ENCODE peak calls at places on chromosomes 3 and 15, in five cellular contexts. One of them, this sample, is unnamed.

GRCh38 chr15:40295870-40296560 is 11.7 kb downstream of the PLCB2 start:
- DNase-seq in naive thymus-derived CD4-positive, alpha-beta T cell: no peak
- DNase-seq in spleen: peak; percentile 55
- DNase-seq in endodermal cell: no peak
- DNase-seq in GM23338: no peak
- DNase-seq in this sample: peak; percentile 75

GRCh38 chr15:60580650-60581415 is 101.9 kb upstream of the ICE2 start:
- DNase-seq in naive thymus-derived CD4-positive, alpha-beta T cell: peak; percentile 89
- DNase-seq in spleen: no peak
- DNase-seq in endodermal cell: no peak
- DNase-seq in GM23338: peak; percentile 29
- DNase-seq in this sample: no peak

GRCh38 chr3:184062637-184063036 is 9.8 kb downstream of the HTR3C start:
- DNase-seq in naive thymus-derived CD4-positive, alpha-beta T cell: no peak
- DNase-seq in spleen: no peak
- DNase-seq in endodermal cell: no peak
- DNase-seq in GM23338: no peak
- DNase-seq in this sample: no peak

GRCh38 chr15:40130799-40131502 is 22.3 kb upstream of the BMF start:
- DNase-seq in naive thymus-derived CD4-positive, alpha-beta T cell: peak; percentile 40
- DNase-seq in spleen: no peak
- DNase-seq in endodermal cell: no peak
- DNase-seq in GM23338: no peak
- DNase-seq in this sample: no peak

GRCh38 chr3:27278391-27279055 is 90.7 kb downstream of the NEK10 start:
- DNase-seq in naive thymus-derived CD4-positive, alpha-beta T cell: no peak
- DNase-seq in spleen: no peak
- DNase-seq in endodermal cell: no peak
- DNase-seq in GM23338: no peak
- DNase-seq in this sample: no peak

GRCh38 chr3:175179055-175179454 is 319.9 kb downstream of the NAALADL2 start:
- DNase-seq in naive thymus-derived CD4-positive, alpha-beta T cell: no peak
- DNase-seq in spleen: no peak
- DNase-seq in endodermal cell: no peak
- DNase-seq in GM23338: no peak
- DNase-seq in this sample: no peak

GRCh38 chr3:138378990-138379389 is 30.6 kb downstream of the MRAS start:
- DNase-seq in naive thymus-derived CD4-positive, alpha-beta T cell: no peak
- DNase-seq in spleen: no peak
- DNase-seq in endodermal cell: no peak
- DNase-seq in GM23338: no peak
- DNase-seq in this sample: no peak

GRCh38 chr3:111538687-111539086 is 3.3 kb upstream of the CD96 start:
- DNase-seq in naive thymus-derived CD4-positive, alpha-beta T cell: no peak
- DNase-seq in spleen: no peak
- DNase-seq in endodermal cell: no peak
- DNase-seq in GM23338: no peak
- DNase-seq in this sample: no peak

GRCh38 chr3:8622873-8623725 is 21.5 kb downstream of the SSUH2 start:
- DNase-seq in naive thymus-derived CD4-positive, alpha-beta T cell: no peak
- DNase-seq in spleen: no peak
- DNase-seq in endodermal cell: peak; percentile 95
- DNase-seq in GM23338: peak; percentile 90
- DNase-seq in this sample: peak; percentile 74

GRCh38 chr3:23112491-23112890 is 90.6 kb upstream of the UBE2E2 start:
- DNase-seq in naive thymus-derived CD4-positive, alpha-beta T cell: no peak
- DNase-seq in spleen: no peak
- DNase-seq in endodermal cell: peak; percentile 69
- DNase-seq in GM23338: peak; percentile 41
- DNase-seq in this sample: no peak

GRCh38 chr3:61650276-61650675 is 88.9 kb downstream of the PTPRG start:
- DNase-seq in naive thymus-derived CD4-positive, alpha-beta T cell: no peak
- DNase-seq in spleen: no peak
- DNase-seq in endodermal cell: no peak
- DNase-seq in GM23338: no peak
- DNase-seq in this sample: peak; percentile 73

GRCh38 chr3:53804697-53805462 is 41.3 kb downstream of the CHDH start:
- DNase-seq in naive thymus-derived CD4-positive, alpha-beta T cell: no peak
- DNase-seq in spleen: peak; percentile 51
- DNase-seq in endodermal cell: peak; percentile 79
- DNase-seq in GM23338: no peak
- DNase-seq in this sample: no peak

GRCh38 chr3:125684199-125684598 is 88.9 kb upstream of the OSBPL11 start:
- DNase-seq in naive thymus-derived CD4-positive, alpha-beta T cell: no peak
- DNase-seq in spleen: no peak
- DNase-seq in endodermal cell: peak; percentile 90
- DNase-seq in GM23338: peak; percentile 82
- DNase-seq in this sample: no peak

GRCh38 chr3:183287301-183287971 is 34.4 kb downstream of the B3GNT5 start:
- DNase-seq in naive thymus-derived CD4-positive, alpha-beta T cell: no peak
- DNase-seq in spleen: no peak
- DNase-seq in endodermal cell: no peak
- DNase-seq in GM23338: no peak
- DNase-seq in this sample: no peak

GRCh38 chr3:157201648-157202278 is 41.8 kb upstream of the CCNL1 start:
- DNase-seq in naive thymus-derived CD4-positive, alpha-beta T cell: peak; percentile 25
- DNase-seq in spleen: no peak
- DNase-seq in endodermal cell: no peak
- DNase-seq in GM23338: peak; percentile 81
- DNase-seq in this sample: no peak

GRCh38 chr3:22284559-22284958 is 533.5 kb upstream of the ZNF385D start:
- DNase-seq in naive thymus-derived CD4-positive, alpha-beta T cell: no peak
- DNase-seq in spleen: no peak
- DNase-seq in endodermal cell: no peak
- DNase-seq in GM23338: no peak
- DNase-seq in this sample: no peak

GRCh38 chr15:60083318-60083717 is 79.2 kb downstream of the FOXB1 start:
- DNase-seq in naive thymus-derived CD4-positive, alpha-beta T cell: no peak
- DNase-seq in spleen: no peak
- DNase-seq in endodermal cell: no peak
- DNase-seq in GM23338: no peak
- DNase-seq in this sample: no peak

GRCh38 chr3:186653079-186653710 is 12.6 kb upstream of the HRG start:
- DNase-seq in naive thymus-derived CD4-positive, alpha-beta T cell: no peak
- DNase-seq in spleen: peak; percentile 80
- DNase-seq in endodermal cell: no peak
- DNase-seq in GM23338: no peak
- DNase-seq in this sample: no peak

GRCh38 chr3:114299421-114299820 is 5.6 kb downstream of the TIGIT start:
- DNase-seq in naive thymus-derived CD4-positive, alpha-beta T cell: peak; percentile 18
- DNase-seq in spleen: no peak
- DNase-seq in endodermal cell: peak; percentile 81
- DNase-seq in GM23338: peak; percentile 51
- DNase-seq in this sample: no peak

GRCh38 chr3:121430816-121431215 is 115.0 kb downstream of the POLQ start:
- DNase-seq in naive thymus-derived CD4-positive, alpha-beta T cell: no peak
- DNase-seq in spleen: no peak
- DNase-seq in endodermal cell: no peak
- DNase-seq in GM23338: no peak
- DNase-seq in this sample: no peak

GRCh38 chr3:192091831-192092230 is 630.9 kb downstream of the PYDC2 start:
- DNase-seq in naive thymus-derived CD4-positive, alpha-beta T cell: no peak
- DNase-seq in spleen: no peak
- DNase-seq in endodermal cell: no peak
- DNase-seq in GM23338: no peak
- DNase-seq in this sample: no peak

GRCh38 chr15:37229855-37230254 is 129.5 kb upstream of the MEIS2 start:
- DNase-seq in naive thymus-derived CD4-positive, alpha-beta T cell: no peak
- DNase-seq in spleen: no peak
- DNase-seq in endodermal cell: no peak
- DNase-seq in GM23338: no peak
- DNase-seq in this sample: no peak

GRCh38 chr15:48415036-48415886 is 84.0 kb downstream of the DUT start:
- DNase-seq in naive thymus-derived CD4-positive, alpha-beta T cell: no peak
- DNase-seq in spleen: no peak
- DNase-seq in endodermal cell: no peak
- DNase-seq in GM23338: no peak
- DNase-seq in this sample: no peak

GRCh38 chr3:8635625-8636024 is 9.0 kb downstream of the SSUH2 start:
- DNase-seq in naive thymus-derived CD4-positive, alpha-beta T cell: no peak
- DNase-seq in spleen: peak; percentile 39
- DNase-seq in endodermal cell: peak; percentile 78
- DNase-seq in GM23338: peak; percentile 56
- DNase-seq in this sample: no peak

GRCh38 chr3:73664389-73664788 is 39.6 kb upstream of the PDZRN3 start:
- DNase-seq in naive thymus-derived CD4-positive, alpha-beta T cell: no peak
- DNase-seq in spleen: no peak
- DNase-seq in endodermal cell: no peak
- DNase-seq in GM23338: no peak
- DNase-seq in this sample: no peak

GRCh38 chr3:45412731-45413130 is 24.4 kb downstream of the LARS2 start:
- DNase-seq in naive thymus-derived CD4-positive, alpha-beta T cell: no peak
- DNase-seq in spleen: no peak
- DNase-seq in endodermal cell: no peak
- DNase-seq in GM23338: no peak
- DNase-seq in this sample: no peak

GRCh38 chr3:124792341-124793034 is 62.2 kb downstream of the UMPS start:
- DNase-seq in naive thymus-derived CD4-positive, alpha-beta T cell: no peak
- DNase-seq in spleen: no peak
- DNase-seq in endodermal cell: no peak
- DNase-seq in GM23338: no peak
- DNase-seq in this sample: no peak

GRCh38 chr3:71702131-71703024 is 22.8 kb downstream of the EIF4E3 start:
- DNase-seq in naive thymus-derived CD4-positive, alpha-beta T cell: peak; percentile 54
- DNase-seq in spleen: no peak
- DNase-seq in endodermal cell: no peak
- DNase-seq in GM23338: no peak
- DNase-seq in this sample: no peak

GRCh38 chr3:138890555-138891187 is 55.9 kb upstream of the PIK3CB start:
- DNase-seq in naive thymus-derived CD4-positive, alpha-beta T cell: no peak
- DNase-seq in spleen: no peak
- DNase-seq in endodermal cell: no peak
- DNase-seq in GM23338: no peak
- DNase-seq in this sample: no peak

GRCh38 chr3:40576431-40576830 is 51.7 kb downstream of the ZNF621 start:
- DNase-seq in naive thymus-derived CD4-positive, alpha-beta T cell: no peak
- DNase-seq in spleen: no peak
- DNase-seq in endodermal cell: no peak
- DNase-seq in GM23338: no peak
- DNase-seq in this sample: no peak

GRCh38 chr15:74651251-74651741 is 35.7 kb downstream of the CLK3 start:
- DNase-seq in naive thymus-derived CD4-positive, alpha-beta T cell: no peak
- DNase-seq in spleen: no peak
- DNase-seq in endodermal cell: no peak
- DNase-seq in GM23338: no peak
- DNase-seq in this sample: no peak

GRCh38 chr15:87619161-87619960 is 637.2 kb downstream of the NTRK3 start:
- DNase-seq in naive thymus-derived CD4-positive, alpha-beta T cell: no peak
- DNase-seq in spleen: no peak
- DNase-seq in endodermal cell: peak; percentile 45
- DNase-seq in GM23338: no peak
- DNase-seq in this sample: peak; percentile 15

GRCh38 chr3:136547293-136547692 is 204.9 kb downstream of the STAG1 start:
- DNase-seq in naive thymus-derived CD4-positive, alpha-beta T cell: no peak
- DNase-seq in spleen: no peak
- DNase-seq in endodermal cell: no peak
- DNase-seq in GM23338: no peak
- DNase-seq in this sample: no peak

GRCh38 chr3:111541911-111542483 is at the start of gene CD96:
- DNase-seq in naive thymus-derived CD4-positive, alpha-beta T cell: peak; percentile 90
- DNase-seq in spleen: no peak
- DNase-seq in endodermal cell: no peak
- DNase-seq in GM23338: no peak
- DNase-seq in this sample: no peak

GRCh38 chr3:14489641-14490040 is 50.5 kb downstream of the GRIP2 start:
- DNase-seq in naive thymus-derived CD4-positive, alpha-beta T cell: no peak
- DNase-seq in spleen: peak; percentile 38
- DNase-seq in endodermal cell: no peak
- DNase-seq in GM23338: no peak
- DNase-seq in this sample: no peak

GRCh38 chr3:197507081-197507480 is 48.7 kb downstream of the BDH1 start:
- DNase-seq in naive thymus-derived CD4-positive, alpha-beta T cell: no peak
- DNase-seq in spleen: no peak
- DNase-seq in endodermal cell: no peak
- DNase-seq in GM23338: no peak
- DNase-seq in this sample: no peak

GRCh38 chr3:71258526-71258925 is 325.0 kb downstream of the FOXP1 start:
- DNase-seq in naive thymus-derived CD4-positive, alpha-beta T cell: no peak
- DNase-seq in spleen: no peak
- DNase-seq in endodermal cell: no peak
- DNase-seq in GM23338: no peak
- DNase-seq in this sample: no peak

GRCh38 chr3:124032351-124032880 is 40.5 kb upstream of the ROPN1 start:
- DNase-seq in naive thymus-derived CD4-positive, alpha-beta T cell: no peak
- DNase-seq in spleen: no peak
- DNase-seq in endodermal cell: no peak
- DNase-seq in GM23338: peak; percentile 54
- DNase-seq in this sample: peak; percentile 84

GRCh38 chr3:9870978-9871377 is 9.1 kb downstream of the CIDEC start:
- DNase-seq in naive thymus-derived CD4-positive, alpha-beta T cell: no peak
- DNase-seq in spleen: no peak
- DNase-seq in endodermal cell: no peak
- DNase-seq in GM23338: no peak
- DNase-seq in this sample: no peak

GRCh38 chr3:171135536-171135935 is 109.0 kb upstream of the SLC2A2 start:
- DNase-seq in naive thymus-derived CD4-positive, alpha-beta T cell: no peak
- DNase-seq in spleen: no peak
- DNase-seq in endodermal cell: no peak
- DNase-seq in GM23338: no peak
- DNase-seq in this sample: no peak
- H3K27ac ChIP-seq in naive thymus-derived CD4-positive, alpha-beta T cell: no peak overlapping the region
- H3K27ac ChIP-seq in spleen: no peak overlapping the region
- H3K27ac ChIP-seq in endodermal cell: no peak overlapping the region
- H3K27ac ChIP-seq in GM23338: no peak overlapping the region
- H3K27ac ChIP-seq in this sample: no peak overlapping the region

GRCh38 chr3:38136272-38136806 is 588 bp downstream of the ACAA1 start:
- DNase-seq in naive thymus-derived CD4-positive, alpha-beta T cell: no peak
- DNase-seq in spleen: no peak
- DNase-seq in endodermal cell: no peak
- DNase-seq in GM23338: peak; percentile 59
- DNase-seq in this sample: no peak
- H3K4me1 ChIP-seq in naive thymus-derived CD4-positive, alpha-beta T cell: peaks cover 18% of the 10 kb centered on the region
- H3K4me1 ChIP-seq in spleen: peaks cover 30% of the 10 kb centered on the region
- H3K4me1 ChIP-seq in endodermal cell: peaks cover 9% of the 10 kb centered on the region
- H3K4me1 ChIP-seq in GM23338: peaks cover 26% of the 10 kb centered on the region
- H3K4me1 ChIP-seq in this sample: peaks cover 54% of the 10 kb centered on the region

GRCh38 chr15:46556559-46556958 is 921.7 kb downstream of the SQOR start:
- DNase-seq in naive thymus-derived CD4-positive, alpha-beta T cell: no peak
- DNase-seq in spleen: no peak
- DNase-seq in endodermal cell: no peak
- DNase-seq in GM23338: no peak
- DNase-seq in this sample: no peak
- H3K4me3 ChIP-seq in naive thymus-derived CD4-positive, alpha-beta T cell: no peak overlapping the region
- H3K4me3 ChIP-seq in spleen: no peak overlapping the region
- H3K4me3 ChIP-seq in endodermal cell: no peak overlapping the region
- H3K4me3 ChIP-seq in GM23338: no peak overlapping the region
- H3K4me3 ChIP-seq in this sample: no peak overlapping the region

GRCh38 chr3:97872209-97873042 is 50.6 kb downstream of the CRYBG3 start:
- DNase-seq in naive thymus-derived CD4-positive, alpha-beta T cell: peak; percentile 1
- DNase-seq in spleen: no peak
- DNase-seq in endodermal cell: no peak
- DNase-seq in GM23338: no peak
- DNase-seq in this sample: no peak
- H3K27ac ChIP-seq in naive thymus-derived CD4-positive, alpha-beta T cell: no peak overlapping the region
- H3K27ac ChIP-seq in spleen: peak overlapping the region; percentile 30
- H3K27ac ChIP-seq in endodermal cell: no peak overlapping the region
- H3K27ac ChIP-seq in GM23338: no peak overlapping the region
- H3K27ac ChIP-seq in this sample: no peak overlapping the region